ENCODE peak calls at places on chromosomes 11 and 22, in four cellular contexts. B is GM12892, F is HT1080, Q is AG04450. Y is an unnamed sample.

GRCh38 chr11:32109138-32109537 is 18.3 kb downstream of the RCN1 start:
- DNase-seq in Q (peak), B (no peak), F (peak), Y (peak)

GRCh38 chr22:19984201-19984753 is 32.3 kb downstream of the ARVCF start:
- DNase-seq in B (no peak), Q (peak), F (peak), Y (peak)

GRCh38 chr11:12287374-12288211 is 89.8 kb upstream of the PARVA start:
- DNase-seq in F (peak), Q (peak), B (no peak), Y (peak)

GRCh38 chr22:23622634-23623033 is 9.5 kb downstream of the DRICH1 start:
- DNase-seq in Q (no peak), B (no peak), F (no peak), Y (peak)

GRCh38 chr11:131764126-131764525 is 393.7 kb downstream of the NTM start:
- DNase-seq in Q (no peak), B (no peak), F (no peak), Y (no peak)

GRCh38 chr22:20181194-20181931 is 30.5 kb upstream of the CCDC188 start:
- DNase-seq in Q (no peak), F (no peak), B (no peak), Y (no peak)

GRCh38 chr11:57049749-57050148 is 61.0 kb downstream of the OR5AK2 start:
- DNase-seq in Q (no peak), F (no peak), B (no peak), Y (no peak)

GRCh38 chr11:82889133-82890001 is 10.9 kb downstream of the PRCP start:
- DNase-seq in F (no peak), B (no peak), Q (no peak), Y (no peak)

GRCh38 chr11:47186937-47187681 is 875 bp upstream of the PACSIN3 start:
- DNase-seq in B (peak), Q (no peak), F (no peak), Y (peak)

GRCh38 chr11:28539239-28540025 is 431.2 kb downstream of the METTL15 start:
- DNase-seq in F (no peak), B (no peak), Q (no peak), Y (no peak)

GRCh38 chr22:30245985-30246901 is at the start of gene LIF:
- DNase-seq in B (peak), F (no peak), Q (peak), Y (peak)

GRCh38 chr22:33922268-33922667 is 2.0 kb upstream of the LARGE1 start:
- DNase-seq in Q (no peak), F (no peak), B (no peak), Y (no peak)

GRCh38 chr11:1100417-1101245 is 26.0 kb downstream of the MUC2 start:
- DNase-seq in F (no peak), Q (no peak), B (no peak), Y (no peak)

GRCh38 chr11:128772814-128773213 is 78.9 kb downstream of the FLI1 start:
- DNase-seq in B (no peak), Q (no peak), F (no peak), Y (no peak)

GRCh38 chr22:42997577-42997976 is 17.4 kb downstream of the PACSIN2 start:
- DNase-seq in Q (no peak), B (no peak), F (no peak), Y (no peak)

GRCh38 chr11:66315921-66316811 is 678 bp downstream of the CD248 start:
- DNase-seq in Q (no peak), B (no peak), F (no peak), Y (no peak)

GRCh38 chr11:36014499-36014898 is 70.6 kb downstream of the LDLRAD3 start:
- DNase-seq in F (no peak), B (no peak), Q (no peak), Y (no peak)

Y was measured in bronchial epithelial cell.